ENCODE peak calls at places on chromosomes 5 and 9, in nine cellular contexts. V is Right ventricle myocardium superior; H is effector CD4-positive, alpha-beta T cell; S is endothelial cell; U is heart left ventricle; A is activated T-cell treated with anti-CD3 and anti-CD28 coated beads, Interleukin-2, amount 50 U/mL, for 24 hours; M is activated CD4-positive, alpha-beta T cell treated with anti-CD3 and anti-CD28 coated beads, Interleukin-2, amount 10 ng/mL, durations not matched to agents 7 days and 5 days; B is A172; E is skeletal muscle cell. C is an unnamed sample.

GRCh38 chr5:126846756-126847155 is 69.8 kb downstream of the LMNB1 start:
- DNase-seq in V (no peak), H (no peak), S (no peak), U (no peak), A (no peak), M (no peak), B (no peak), E (no peak), C (no peak)

GRCh38 chr9:135612981-135613910 is 26.1 kb downstream of the GLT6D1 start:
- DNase-seq in V (no peak), H (no peak), S (no peak), U (no peak), A (no peak), M (no peak), B (no peak), E (no peak), C (no peak)

GRCh38 chr9:133708123-133708769 is 29.9 kb downstream of the SARDH start:
- DNase-seq in V (peak), H (no peak), S (no peak), U (no peak), A (no peak), M (no peak), B (no peak), E (no peak), C (no peak)

GRCh38 chr5:36244076-36244475 is 2.4 kb upstream of the NADK2 start:
- DNase-seq in V (no peak), H (no peak), S (no peak), U (no peak), A (no peak), M (no peak), B (no peak), E (no peak), C (no peak)

GRCh38 chr9:120818595-120818994 is 24.1 kb downstream of the PSMD5 start:
- DNase-seq in V (no peak), H (no peak), S (no peak), U (no peak), A (no peak), M (no peak), B (no peak), E (no peak), C (no peak)

GRCh38 chr5:138458353-138458752 is 6.9 kb upstream of the EGR1 start:
- DNase-seq in V (no peak), H (no peak), S (no peak), U (no peak), A (no peak), M (no peak), B (no peak), E (no peak), C (no peak)

GRCh38 chr5:104247260-104247659 is 684.7 kb upstream of the NUDT12 start:
- DNase-seq in V (no peak), H (no peak), S (no peak), U (no peak), A (no peak), M (no peak), B (no peak), E (no peak), C (no peak)

GRCh38 chr5:140443-140829 is 48.5 kb downstream of the PLEKHG4B start:
- DNase-seq in V (no peak), H (no peak), S (no peak), U (no peak), A (no peak), M (no peak), B (no peak), E (no peak), C (no peak)

GRCh38 chr5:31794009-31794408 is 155.1 kb downstream of the PDZD2 start:
- DNase-seq in V (no peak), H (no peak), S (no peak), U (no peak), A (no peak), M (no peak), B (no peak), E (no peak), C (no peak)

GRCh38 chr9:71648453-71648852 is 119.9 kb downstream of the CEMIP2 start:
- DNase-seq in V (no peak), H (no peak), S (no peak), U (no peak), A (no peak), M (no peak), B (no peak), E (no peak), C (no peak)

GRCh38 chr5:74282495-74282894 is 358.0 kb downstream of the ENC1 start:
- DNase-seq in V (no peak), H (no peak), S (no peak), U (no peak), A (no peak), M (no peak), B (no peak), E (no peak), C (no peak)